ENCODE peak calls at places on chromosome 4, in eight cellular contexts. One of them, this sample, is unnamed.
A peak's percentile ranks its signal among the peaks of the same experiment; 100 is the strongest.

GRCh38 chr4:129109965-129110824 is 14.2 kb downstream of the C4orf33 start:
- DNase-seq in activated T-cell treated with anti-CD3 and anti-CD28 coated beads for 1 hour: no peak
- DNase-seq in stimulated activated effector memory CD8-positive, alpha-beta T cell treated with anti-CD3 and anti-CD28 coated beads, Interleukin-12 subunit alpha, Interleukin-12 subunit beta, amount 100 ng/mL, for 72 hours: no peak
- DNase-seq in tibial artery: no peak
- DNase-seq in right cardiac atrium: no peak
- DNase-seq in nephron progenitor cell: no peak
- DNase-seq in HuH-7: no peak
- DNase-seq in hippocampal formation: no peak
- DNase-seq in this sample: no peak

GRCh38 chr4:48103483-48104139 is 30.4 kb downstream of the TXK start:
- DNase-seq in activated T-cell treated with anti-CD3 and anti-CD28 coated beads for 1 hour: no peak
- DNase-seq in stimulated activated effector memory CD8-positive, alpha-beta T cell treated with anti-CD3 and anti-CD28 coated beads, Interleukin-12 subunit alpha, Interleukin-12 subunit beta, amount 100 ng/mL, for 72 hours: no peak
- DNase-seq in tibial artery: no peak
- DNase-seq in right cardiac atrium: no peak
- DNase-seq in nephron progenitor cell: no peak
- DNase-seq in HuH-7: no peak
- DNase-seq in hippocampal formation: no peak
- DNase-seq in this sample: no peak

GRCh38 chr4:11323771-11324170 is 104.9 kb downstream of the HS3ST1 start:
- DNase-seq in activated T-cell treated with anti-CD3 and anti-CD28 coated beads for 1 hour: no peak
- DNase-seq in stimulated activated effector memory CD8-positive, alpha-beta T cell treated with anti-CD3 and anti-CD28 coated beads, Interleukin-12 subunit alpha, Interleukin-12 subunit beta, amount 100 ng/mL, for 72 hours: no peak
- DNase-seq in tibial artery: no peak
- DNase-seq in right cardiac atrium: no peak
- DNase-seq in nephron progenitor cell: no peak
- DNase-seq in HuH-7: no peak
- DNase-seq in hippocampal formation: no peak
- DNase-seq in this sample: no peak

GRCh38 chr4:173450281-173450680 is 51.4 kb upstream of the SCRG1 start:
- DNase-seq in activated T-cell treated with anti-CD3 and anti-CD28 coated beads for 1 hour: no peak
- DNase-seq in stimulated activated effector memory CD8-positive, alpha-beta T cell treated with anti-CD3 and anti-CD28 coated beads, Interleukin-12 subunit alpha, Interleukin-12 subunit beta, amount 100 ng/mL, for 72 hours: no peak
- DNase-seq in tibial artery: no peak
- DNase-seq in right cardiac atrium: no peak
- DNase-seq in nephron progenitor cell: no peak
- DNase-seq in HuH-7: no peak
- DNase-seq in hippocampal formation: no peak
- DNase-seq in this sample: no peak

GRCh38 chr4:153341575-153342090 is 2.9 kb upstream of the MND1 start:
- DNase-seq in activated T-cell treated with anti-CD3 and anti-CD28 coated beads for 1 hour: no peak
- DNase-seq in stimulated activated effector memory CD8-positive, alpha-beta T cell treated with anti-CD3 and anti-CD28 coated beads, Interleukin-12 subunit alpha, Interleukin-12 subunit beta, amount 100 ng/mL, for 72 hours: no peak
- DNase-seq in tibial artery: no peak
- DNase-seq in right cardiac atrium: no peak
- DNase-seq in nephron progenitor cell: no peak
- DNase-seq in HuH-7: no peak
- DNase-seq in hippocampal formation: no peak
- DNase-seq in this sample: no peak

GRCh38 chr4:29082684-29083083 is 1637.5 kb upstream of the PCDH7 start:
- DNase-seq in activated T-cell treated with anti-CD3 and anti-CD28 coated beads for 1 hour: no peak
- DNase-seq in stimulated activated effector memory CD8-positive, alpha-beta T cell treated with anti-CD3 and anti-CD28 coated beads, Interleukin-12 subunit alpha, Interleukin-12 subunit beta, amount 100 ng/mL, for 72 hours: no peak
- DNase-seq in tibial artery: no peak
- DNase-seq in right cardiac atrium: no peak
- DNase-seq in nephron progenitor cell: no peak
- DNase-seq in HuH-7: no peak
- DNase-seq in hippocampal formation: no peak
- DNase-seq in this sample: no peak

GRCh38 chr4:14652522-14652921 is 349.8 kb upstream of the CPEB2 start:
- DNase-seq in activated T-cell treated with anti-CD3 and anti-CD28 coated beads for 1 hour: no peak
- DNase-seq in stimulated activated effector memory CD8-positive, alpha-beta T cell treated with anti-CD3 and anti-CD28 coated beads, Interleukin-12 subunit alpha, Interleukin-12 subunit beta, amount 100 ng/mL, for 72 hours: no peak
- DNase-seq in tibial artery: no peak
- DNase-seq in right cardiac atrium: no peak
- DNase-seq in nephron progenitor cell: no peak
- DNase-seq in HuH-7: no peak
- DNase-seq in hippocampal formation: no peak
- DNase-seq in this sample: peak; percentile 52

GRCh38 chr4:128793859-128794667 is 15.4 kb upstream of the JADE1 start:
- DNase-seq in activated T-cell treated with anti-CD3 and anti-CD28 coated beads for 1 hour: no peak
- DNase-seq in stimulated activated effector memory CD8-positive, alpha-beta T cell treated with anti-CD3 and anti-CD28 coated beads, Interleukin-12 subunit alpha, Interleukin-12 subunit beta, amount 100 ng/mL, for 72 hours: no peak
- DNase-seq in tibial artery: no peak
- DNase-seq in right cardiac atrium: no peak
- DNase-seq in nephron progenitor cell: no peak
- DNase-seq in HuH-7: no peak
- DNase-seq in hippocampal formation: no peak
- DNase-seq in this sample: no peak

GRCh38 chr4:42282081-42282901 is 115.0 kb upstream of the SHISA3 start:
- DNase-seq in activated T-cell treated with anti-CD3 and anti-CD28 coated beads for 1 hour: no peak
- DNase-seq in stimulated activated effector memory CD8-positive, alpha-beta T cell treated with anti-CD3 and anti-CD28 coated beads, Interleukin-12 subunit alpha, Interleukin-12 subunit beta, amount 100 ng/mL, for 72 hours: peak; percentile 56
- DNase-seq in tibial artery: peak; percentile 52
- DNase-seq in right cardiac atrium: no peak
- DNase-seq in nephron progenitor cell: peak; percentile 58
- DNase-seq in HuH-7: peak; percentile 60
- DNase-seq in hippocampal formation: peak; percentile 88
- DNase-seq in this sample: peak; percentile 69

GRCh38 chr4:145182212-145182611 is 1.8 kb upstream of the OTUD4 start:
- DNase-seq in activated T-cell treated with anti-CD3 and anti-CD28 coated beads for 1 hour: no peak
- DNase-seq in stimulated activated effector memory CD8-positive, alpha-beta T cell treated with anti-CD3 and anti-CD28 coated beads, Interleukin-12 subunit alpha, Interleukin-12 subunit beta, amount 100 ng/mL, for 72 hours: no peak
- DNase-seq in tibial artery: no peak
- DNase-seq in right cardiac atrium: no peak
- DNase-seq in nephron progenitor cell: no peak
- DNase-seq in HuH-7: no peak
- DNase-seq in hippocampal formation: no peak
- DNase-seq in this sample: no peak

GRCh38 chr4:108887034-108887433 is 124.2 kb upstream of the ETNPPL start:
- DNase-seq in activated T-cell treated with anti-CD3 and anti-CD28 coated beads for 1 hour: no peak
- DNase-seq in stimulated activated effector memory CD8-positive, alpha-beta T cell treated with anti-CD3 and anti-CD28 coated beads, Interleukin-12 subunit alpha, Interleukin-12 subunit beta, amount 100 ng/mL, for 72 hours: no peak
- DNase-seq in tibial artery: no peak
- DNase-seq in right cardiac atrium: no peak
- DNase-seq in nephron progenitor cell: no peak
- DNase-seq in HuH-7: no peak
- DNase-seq in hippocampal formation: no peak
- DNase-seq in this sample: no peak

GRCh38 chr4:41752081-41752836 is 3.7 kb upstream of the PHOX2B start:
- DNase-seq in activated T-cell treated with anti-CD3 and anti-CD28 coated beads for 1 hour: no peak
- DNase-seq in stimulated activated effector memory CD8-positive, alpha-beta T cell treated with anti-CD3 and anti-CD28 coated beads, Interleukin-12 subunit alpha, Interleukin-12 subunit beta, amount 100 ng/mL, for 72 hours: no peak
- DNase-seq in tibial artery: no peak
- DNase-seq in right cardiac atrium: no peak
- DNase-seq in nephron progenitor cell: no peak
- DNase-seq in HuH-7: no peak
- DNase-seq in hippocampal formation: no peak
- DNase-seq in this sample: no peak

GRCh38 chr4:48307528-48307927 is 33.8 kb upstream of the SLAIN2 start:
- DNase-seq in activated T-cell treated with anti-CD3 and anti-CD28 coated beads for 1 hour: no peak
- DNase-seq in stimulated activated effector memory CD8-positive, alpha-beta T cell treated with anti-CD3 and anti-CD28 coated beads, Interleukin-12 subunit alpha, Interleukin-12 subunit beta, amount 100 ng/mL, for 72 hours: no peak
- DNase-seq in tibial artery: no peak
- DNase-seq in right cardiac atrium: no peak
- DNase-seq in nephron progenitor cell: no peak
- DNase-seq in HuH-7: no peak
- DNase-seq in hippocampal formation: no peak
- DNase-seq in this sample: no peak

GRCh38 chr4:123365412-123365811 is 31.2 kb upstream of the SPRY1 start:
- DNase-seq in activated T-cell treated with anti-CD3 and anti-CD28 coated beads for 1 hour: no peak
- DNase-seq in stimulated activated effector memory CD8-positive, alpha-beta T cell treated with anti-CD3 and anti-CD28 coated beads, Interleukin-12 subunit alpha, Interleukin-12 subunit beta, amount 100 ng/mL, for 72 hours: no peak
- DNase-seq in tibial artery: no peak
- DNase-seq in right cardiac atrium: no peak
- DNase-seq in nephron progenitor cell: no peak
- DNase-seq in HuH-7: no peak
- DNase-seq in hippocampal formation: no peak
- DNase-seq in this sample: no peak

GRCh38 chr4:38145033-38145673 is 185.0 kb downstream of the PTTG2 start:
- DNase-seq in activated T-cell treated with anti-CD3 and anti-CD28 coated beads for 1 hour: no peak
- DNase-seq in stimulated activated effector memory CD8-positive, alpha-beta T cell treated with anti-CD3 and anti-CD28 coated beads, Interleukin-12 subunit alpha, Interleukin-12 subunit beta, amount 100 ng/mL, for 72 hours: no peak
- DNase-seq in tibial artery: no peak
- DNase-seq in right cardiac atrium: no peak
- DNase-seq in nephron progenitor cell: no peak
- DNase-seq in HuH-7: no peak
- DNase-seq in hippocampal formation: no peak
- DNase-seq in this sample: no peak

GRCh38 chr4:3484057-3484973 is 21.2 kb downstream of the DOK7 start:
- DNase-seq in activated T-cell treated with anti-CD3 and anti-CD28 coated beads for 1 hour: no peak
- DNase-seq in stimulated activated effector memory CD8-positive, alpha-beta T cell treated with anti-CD3 and anti-CD28 coated beads, Interleukin-12 subunit alpha, Interleukin-12 subunit beta, amount 100 ng/mL, for 72 hours: no peak
- DNase-seq in tibial artery: peak; percentile 39
- DNase-seq in right cardiac atrium: peak; percentile 89
- DNase-seq in nephron progenitor cell: no peak
- DNase-seq in HuH-7: no peak
- DNase-seq in hippocampal formation: no peak
- DNase-seq in this sample: peak; percentile 6

GRCh38 chr4:6984611-6985115 is 58.5 kb upstream of the TADA2B start:
- DNase-seq in activated T-cell treated with anti-CD3 and anti-CD28 coated beads for 1 hour: no peak
- DNase-seq in stimulated activated effector memory CD8-positive, alpha-beta T cell treated with anti-CD3 and anti-CD28 coated beads, Interleukin-12 subunit alpha, Interleukin-12 subunit beta, amount 100 ng/mL, for 72 hours: no peak
- DNase-seq in tibial artery: no peak
- DNase-seq in right cardiac atrium: peak; percentile 23
- DNase-seq in nephron progenitor cell: no peak
- DNase-seq in HuH-7: no peak
- DNase-seq in hippocampal formation: no peak
- DNase-seq in this sample: no peak

GRCh38 chr4:146368209-146368608 is 153.5 kb downstream of the SLC10A7 start:
- DNase-seq in activated T-cell treated with anti-CD3 and anti-CD28 coated beads for 1 hour: peak; percentile 0
- DNase-seq in stimulated activated effector memory CD8-positive, alpha-beta T cell treated with anti-CD3 and anti-CD28 coated beads, Interleukin-12 subunit alpha, Interleukin-12 subunit beta, amount 100 ng/mL, for 72 hours: no peak
- DNase-seq in tibial artery: no peak
- DNase-seq in right cardiac atrium: no peak
- DNase-seq in nephron progenitor cell: no peak
- DNase-seq in HuH-7: no peak
- DNase-seq in hippocampal formation: no peak
- DNase-seq in this sample: no peak

GRCh38 chr4:73798842-73799241 is 37.6 kb upstream of the CXCL6 start:
- DNase-seq in activated T-cell treated with anti-CD3 and anti-CD28 coated beads for 1 hour: no peak
- DNase-seq in stimulated activated effector memory CD8-positive, alpha-beta T cell treated with anti-CD3 and anti-CD28 coated beads, Interleukin-12 subunit alpha, Interleukin-12 subunit beta, amount 100 ng/mL, for 72 hours: no peak
- DNase-seq in tibial artery: no peak
- DNase-seq in right cardiac atrium: no peak
- DNase-seq in nephron progenitor cell: no peak
- DNase-seq in HuH-7: no peak
- DNase-seq in hippocampal formation: no peak
- DNase-seq in this sample: no peak

GRCh38 chr4:74111990-74112389 is 13.0 kb upstream of the CXCL2 start:
- DNase-seq in activated T-cell treated with anti-CD3 and anti-CD28 coated beads for 1 hour: no peak
- DNase-seq in stimulated activated effector memory CD8-positive, alpha-beta T cell treated with anti-CD3 and anti-CD28 coated beads, Interleukin-12 subunit alpha, Interleukin-12 subunit beta, amount 100 ng/mL, for 72 hours: no peak
- DNase-seq in tibial artery: peak; percentile 45
- DNase-seq in right cardiac atrium: no peak
- DNase-seq in nephron progenitor cell: no peak
- DNase-seq in HuH-7: no peak
- DNase-seq in hippocampal formation: no peak
- DNase-seq in this sample: peak; percentile 40

GRCh38 chr4:22099896-22100295 is 151.3 kb upstream of the KCNIP4 start:
- DNase-seq in activated T-cell treated with anti-CD3 and anti-CD28 coated beads for 1 hour: no peak
- DNase-seq in stimulated activated effector memory CD8-positive, alpha-beta T cell treated with anti-CD3 and anti-CD28 coated beads, Interleukin-12 subunit alpha, Interleukin-12 subunit beta, amount 100 ng/mL, for 72 hours: no peak
- DNase-seq in tibial artery: no peak
- DNase-seq in right cardiac atrium: no peak
- DNase-seq in nephron progenitor cell: no peak
- DNase-seq in HuH-7: no peak
- DNase-seq in hippocampal formation: no peak
- DNase-seq in this sample: no peak

GRCh38 chr4:144575181-144575580 is 70.8 kb upstream of the HHIP start:
- DNase-seq in activated T-cell treated with anti-CD3 and anti-CD28 coated beads for 1 hour: no peak
- DNase-seq in stimulated activated effector memory CD8-positive, alpha-beta T cell treated with anti-CD3 and anti-CD28 coated beads, Interleukin-12 subunit alpha, Interleukin-12 subunit beta, amount 100 ng/mL, for 72 hours: no peak
- DNase-seq in tibial artery: no peak
- DNase-seq in right cardiac atrium: no peak
- DNase-seq in nephron progenitor cell: peak; percentile 40
- DNase-seq in HuH-7: no peak
- DNase-seq in hippocampal formation: peak; percentile 26
- DNase-seq in this sample: no peak

GRCh38 chr4:8267077-8267476 is 2.5 kb upstream of the HTRA3 start:
- DNase-seq in activated T-cell treated with anti-CD3 and anti-CD28 coated beads for 1 hour: no peak
- DNase-seq in stimulated activated effector memory CD8-positive, alpha-beta T cell treated with anti-CD3 and anti-CD28 coated beads, Interleukin-12 subunit alpha, Interleukin-12 subunit beta, amount 100 ng/mL, for 72 hours: peak; percentile 64
- DNase-seq in tibial artery: peak; percentile 73
- DNase-seq in right cardiac atrium: peak; percentile 93
- DNase-seq in nephron progenitor cell: peak; percentile 66
- DNase-seq in HuH-7: peak; percentile 91
- DNase-seq in hippocampal formation: no peak
- DNase-seq in this sample: peak; percentile 28

GRCh38 chr4:184444953-184445309 is 29.4 kb downstream of the IRF2 start:
- DNase-seq in activated T-cell treated with anti-CD3 and anti-CD28 coated beads for 1 hour: no peak
- DNase-seq in stimulated activated effector memory CD8-positive, alpha-beta T cell treated with anti-CD3 and anti-CD28 coated beads, Interleukin-12 subunit alpha, Interleukin-12 subunit beta, amount 100 ng/mL, for 72 hours: no peak
- DNase-seq in tibial artery: peak; percentile 40
- DNase-seq in right cardiac atrium: peak; percentile 50
- DNase-seq in nephron progenitor cell: no peak
- DNase-seq in HuH-7: no peak
- DNase-seq in hippocampal formation: no peak
- DNase-seq in this sample: no peak

GRCh38 chr4:129278868-129279267 is 182.9 kb downstream of the C4orf33 start:
- DNase-seq in activated T-cell treated with anti-CD3 and anti-CD28 coated beads for 1 hour: no peak
- DNase-seq in stimulated activated effector memory CD8-positive, alpha-beta T cell treated with anti-CD3 and anti-CD28 coated beads, Interleukin-12 subunit alpha, Interleukin-12 subunit beta, amount 100 ng/mL, for 72 hours: no peak
- DNase-seq in tibial artery: no peak
- DNase-seq in right cardiac atrium: no peak
- DNase-seq in nephron progenitor cell: no peak
- DNase-seq in HuH-7: no peak
- DNase-seq in hippocampal formation: no peak
- DNase-seq in this sample: no peak

GRCh38 chr4:10040049-10040892 is 19.0 kb upstream of the SLC2A9 start:
- DNase-seq in activated T-cell treated with anti-CD3 and anti-CD28 coated beads for 1 hour: no peak
- DNase-seq in stimulated activated effector memory CD8-positive, alpha-beta T cell treated with anti-CD3 and anti-CD28 coated beads, Interleukin-12 subunit alpha, Interleukin-12 subunit beta, amount 100 ng/mL, for 72 hours: no peak
- DNase-seq in tibial artery: no peak
- DNase-seq in right cardiac atrium: no peak
- DNase-seq in nephron progenitor cell: no peak
- DNase-seq in HuH-7: no peak
- DNase-seq in hippocampal formation: no peak
- DNase-seq in this sample: no peak

GRCh38 chr4:47528651-47529050 is 43.6 kb downstream of the ATP10D start:
- DNase-seq in activated T-cell treated with anti-CD3 and anti-CD28 coated beads for 1 hour: no peak
- DNase-seq in stimulated activated effector memory CD8-positive, alpha-beta T cell treated with anti-CD3 and anti-CD28 coated beads, Interleukin-12 subunit alpha, Interleukin-12 subunit beta, amount 100 ng/mL, for 72 hours: no peak
- DNase-seq in tibial artery: no peak
- DNase-seq in right cardiac atrium: no peak
- DNase-seq in nephron progenitor cell: no peak
- DNase-seq in HuH-7: no peak
- DNase-seq in hippocampal formation: no peak
- DNase-seq in this sample: no peak

GRCh38 chr4:158873795-158874359 is 105.1 kb downstream of the FNIP2 start:
- DNase-seq in activated T-cell treated with anti-CD3 and anti-CD28 coated beads for 1 hour: no peak
- DNase-seq in stimulated activated effector memory CD8-positive, alpha-beta T cell treated with anti-CD3 and anti-CD28 coated beads, Interleukin-12 subunit alpha, Interleukin-12 subunit beta, amount 100 ng/mL, for 72 hours: no peak
- DNase-seq in tibial artery: no peak
- DNase-seq in right cardiac atrium: no peak
- DNase-seq in nephron progenitor cell: no peak
- DNase-seq in HuH-7: no peak
- DNase-seq in hippocampal formation: no peak
- DNase-seq in this sample: no peak

GRCh38 chr4:8409271-8410065 is 31.1 kb downstream of the ACOX3 start:
- DNase-seq in activated T-cell treated with anti-CD3 and anti-CD28 coated beads for 1 hour: peak; percentile 24
- DNase-seq in stimulated activated effector memory CD8-positive, alpha-beta T cell treated with anti-CD3 and anti-CD28 coated beads, Interleukin-12 subunit alpha, Interleukin-12 subunit beta, amount 100 ng/mL, for 72 hours: peak; percentile 72
- DNase-seq in tibial artery: no peak
- DNase-seq in right cardiac atrium: peak; percentile 84
- DNase-seq in nephron progenitor cell: peak; percentile 35
- DNase-seq in HuH-7: no peak
- DNase-seq in hippocampal formation: no peak
- DNase-seq in this sample: no peak

GRCh38 chr4:55321707-55322264 is 24.3 kb upstream of the SRD5A3 start:
- DNase-seq in activated T-cell treated with anti-CD3 and anti-CD28 coated beads for 1 hour: peak; percentile 20
- DNase-seq in stimulated activated effector memory CD8-positive, alpha-beta T cell treated with anti-CD3 and anti-CD28 coated beads, Interleukin-12 subunit alpha, Interleukin-12 subunit beta, amount 100 ng/mL, for 72 hours: peak; percentile 73
- DNase-seq in tibial artery: peak; percentile 81
- DNase-seq in right cardiac atrium: no peak
- DNase-seq in nephron progenitor cell: peak; percentile 82
- DNase-seq in HuH-7: peak; percentile 12
- DNase-seq in hippocampal formation: peak; percentile 74
- DNase-seq in this sample: peak; percentile 80

GRCh38 chr4:184383497-184384055 is 90.8 kb downstream of the IRF2 start:
- DNase-seq in activated T-cell treated with anti-CD3 and anti-CD28 coated beads for 1 hour: no peak
- DNase-seq in stimulated activated effector memory CD8-positive, alpha-beta T cell treated with anti-CD3 and anti-CD28 coated beads, Interleukin-12 subunit alpha, Interleukin-12 subunit beta, amount 100 ng/mL, for 72 hours: no peak
- DNase-seq in tibial artery: peak; percentile 71
- DNase-seq in right cardiac atrium: no peak
- DNase-seq in nephron progenitor cell: no peak
- DNase-seq in HuH-7: no peak
- DNase-seq in hippocampal formation: no peak
- DNase-seq in this sample: no peak

GRCh38 chr4:7554885-7555284 is 120.2 kb upstream of the PSAPL1 start:
- DNase-seq in activated T-cell treated with anti-CD3 and anti-CD28 coated beads for 1 hour: no peak
- DNase-seq in stimulated activated effector memory CD8-positive, alpha-beta T cell treated with anti-CD3 and anti-CD28 coated beads, Interleukin-12 subunit alpha, Interleukin-12 subunit beta, amount 100 ng/mL, for 72 hours: no peak
- DNase-seq in tibial artery: no peak
- DNase-seq in right cardiac atrium: no peak
- DNase-seq in nephron progenitor cell: no peak
- DNase-seq in HuH-7: peak; percentile 26
- DNase-seq in hippocampal formation: no peak
- DNase-seq in this sample: no peak

GRCh38 chr4:55116450-55116849 is 8.9 kb downstream of the KDR start:
- DNase-seq in activated T-cell treated with anti-CD3 and anti-CD28 coated beads for 1 hour: no peak
- DNase-seq in stimulated activated effector memory CD8-positive, alpha-beta T cell treated with anti-CD3 and anti-CD28 coated beads, Interleukin-12 subunit alpha, Interleukin-12 subunit beta, amount 100 ng/mL, for 72 hours: no peak
- DNase-seq in tibial artery: no peak
- DNase-seq in right cardiac atrium: no peak
- DNase-seq in nephron progenitor cell: no peak
- DNase-seq in HuH-7: no peak
- DNase-seq in hippocampal formation: no peak
- DNase-seq in this sample: no peak

GRCh38 chr4:15551740-15552446 is 82.2 kb downstream of the CC2D2A start:
- DNase-seq in activated T-cell treated with anti-CD3 and anti-CD28 coated beads for 1 hour: no peak
- DNase-seq in stimulated activated effector memory CD8-positive, alpha-beta T cell treated with anti-CD3 and anti-CD28 coated beads, Interleukin-12 subunit alpha, Interleukin-12 subunit beta, amount 100 ng/mL, for 72 hours: no peak
- DNase-seq in tibial artery: no peak
- DNase-seq in right cardiac atrium: no peak
- DNase-seq in nephron progenitor cell: no peak
- DNase-seq in HuH-7: peak; percentile 14
- DNase-seq in hippocampal formation: no peak
- DNase-seq in this sample: no peak

This sample was measured in NCI-H510A treated with DMSO at 0.1 percent for 48 hours.